ENCODE peak calls at places on chromosomes 7 and 10, in six cellular contexts. Z is fibroblast of lung; W is kidney; O is WTC11; I is psoas muscle; Q is CD4-positive, alpha-beta T cell. E is an unnamed sample.

GRCh38 chr7:5282464-5283316 is at the start of gene SLC29A4:
- DNase-seq in Z (no peak), W (no peak), O (no peak), I (peak; percentile 51), Q (no peak), E (no peak)

GRCh38 chr10:86970152-86970886 is 2.0 kb downstream of the ADIRF start:
- DNase-seq in Z (peak; percentile 51), W (peak; percentile 96), O (peak; percentile 52), I (peak; percentile 85), Q (no peak), E (no peak)

GRCh38 chr7:73738220-73738611 is 386 bp downstream of the ABHD11 start:
- DNase-seq in Z (peak; percentile 38), W (no peak), O (peak; percentile 64), I (peak; percentile 63), Q (peak; percentile 46), E (peak; percentile 41)

GRCh38 chr7:101832681-101833375 is 15.4 kb downstream of the CUX1 start:
- DNase-seq in Z (no peak), W (no peak), O (no peak), I (no peak), Q (no peak), E (no peak)

GRCh38 chr10:65570143-65571010 is 1355.5 kb upstream of the LRRTM3 start:
- DNase-seq in Z (peak; percentile 53), W (peak; percentile 64), O (peak; percentile 71), I (peak; percentile 23), Q (no peak), E (no peak)

GRCh38 chr7:150968698-150969482 is 9.2 kb downstream of the KCNH2 start:
- DNase-seq in Z (no peak), W (no peak), O (no peak), I (no peak), Q (no peak), E (no peak)

GRCh38 chr7:214410-215212 is 22.2 kb downstream of the FAM20C start:
- DNase-seq in Z (peak; percentile 92), W (no peak), O (no peak), I (peak; percentile 56), Q (no peak), E (no peak)

GRCh38 chr10:132697568-132698200 is 88.3 kb downstream of the NKX6-2 start:
- DNase-seq in Z (no peak), W (no peak), O (peak; percentile 3), I (no peak), Q (no peak), E (no peak)

GRCh38 chr7:50147952-50148351 is 54.9 kb upstream of the ZPBP start:
- DNase-seq in Z (no peak), W (no peak), O (no peak), I (no peak), Q (no peak), E (no peak)

GRCh38 chr7:19587291-19587690 is 121.5 kb downstream of the POLR1F start:
- DNase-seq in Z (no peak), W (no peak), O (peak; percentile 29), I (no peak), Q (no peak), E (no peak)

GRCh38 chr7:99653754-99654153 is 26.0 kb downstream of the CYP3A5 start:
- DNase-seq in Z (no peak), W (no peak), O (no peak), I (no peak), Q (no peak), E (no peak)

GRCh38 chr7:23470290-23471089 is at the start of gene IGF2BP3:
- DNase-seq in Z (peak; percentile 95), W (no peak), O (peak; percentile 86), I (no peak), Q (no peak), E (no peak)

GRCh38 chr10:116097239-116097751 is 175.7 kb downstream of the GFRA1 start:
- DNase-seq in Z (no peak), W (no peak), O (no peak), I (no peak), Q (no peak), E (no peak)

GRCh38 chr7:137669706-137670105 is 177.1 kb downstream of the DGKI start:
- DNase-seq in Z (peak; percentile 83), W (no peak), O (no peak), I (no peak), Q (no peak), E (no peak)

GRCh38 chr10:91034494-91035157 is 113.7 kb upstream of the ANKRD1 start:
- DNase-seq in Z (peak; percentile 70), W (peak; percentile 86), O (no peak), I (peak; percentile 72), Q (no peak), E (no peak)

GRCh38 chr7:100897111-100897608 is 1.5 kb upstream of the ACHE start:
- DNase-seq in Z (no peak), W (peak; percentile 87), O (peak; percentile 38), I (peak; percentile 75), Q (peak; percentile 50), E (peak; percentile 56)

GRCh38 chr7:68250143-68250542 is 1253.5 kb downstream of the TYW1 start:
- DNase-seq in Z (no peak), W (no peak), O (no peak), I (no peak), Q (no peak), E (no peak)
- TF ChIP-seq CTCF in Z (no peak), W (no peak), O (no peak), I (no peak), Q (no peak), E (no peak)

GRCh38 chr7:95622001-95622549 is 25.8 kb upstream of the PDK4 start:
- DNase-seq in Z (no peak), W (no peak), O (no peak), I (no peak), Q (no peak), E (no peak)

GRCh38 chr7:95621404-95621803 is 25.1 kb upstream of the PDK4 start:
- DNase-seq in Z (no peak), W (no peak), O (no peak), I (no peak), Q (no peak), E (no peak)

GRCh38 chr7:95622859-95623258 is 26.5 kb upstream of the PDK4 start:
- DNase-seq in Z (no peak), W (no peak), O (no peak), I (no peak), Q (no peak), E (no peak)

GRCh38 chr7:95619517-95619916 is 23.2 kb upstream of the PDK4 start:
- DNase-seq in Z (no peak), W (no peak), O (no peak), I (no peak), Q (no peak), E (no peak)

DNA sequence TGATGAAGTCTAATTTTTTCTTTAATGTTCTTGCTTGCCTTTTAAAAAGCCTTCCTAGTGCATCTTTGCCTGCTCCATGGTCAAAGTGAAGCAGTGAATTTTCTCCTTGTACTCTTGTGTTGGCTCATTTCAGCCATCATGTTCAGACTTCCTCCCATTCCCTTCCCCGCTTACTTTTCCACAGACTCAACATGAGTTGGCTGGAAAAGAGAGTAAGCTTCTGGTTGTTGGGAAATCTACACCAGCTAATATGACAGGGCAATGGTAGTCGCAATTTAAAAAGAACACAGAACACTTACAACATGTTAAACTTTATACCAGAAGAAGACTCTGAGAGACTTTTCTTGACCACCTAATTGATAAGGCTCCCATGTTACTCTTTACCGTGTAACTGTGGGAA is 24.3 kb upstream of the PDK4 start:
- DNase-seq in Z (no peak), W (no peak), O (no peak), I (no peak), Q (no peak), E (no peak)
- TF ChIP-seq CTCF in Z (no peak), W (no peak), O (no peak), I (no peak), Q (no peak), E (no peak)

GRCh38 chr7:108227360-108227749 is 97.2 kb upstream of the LAMB4 start:
- DNase-seq in Z (no peak), W (no peak), O (no peak), I (no peak), Q (no peak), E (no peak)

GRCh38 chr7:108224387-108224786 is 94.2 kb upstream of the LAMB4 start:
- DNase-seq in Z (no peak), W (no peak), O (no peak), I (no peak), Q (no peak), E (no peak)

GRCh38 chr7:108226723-108227359 is 96.7 kb upstream of the LAMB4 start:
- DNase-seq in Z (peak; percentile 43), W (no peak), O (no peak), I (no peak), Q (no peak), E (no peak)

GRCh38 chr7:108222236-108222892 is 92.2 kb upstream of the LAMB4 start:
- DNase-seq in Z (peak; percentile 45), W (no peak), O (peak; percentile 20), I (no peak), Q (no peak), E (no peak)

DNA sequence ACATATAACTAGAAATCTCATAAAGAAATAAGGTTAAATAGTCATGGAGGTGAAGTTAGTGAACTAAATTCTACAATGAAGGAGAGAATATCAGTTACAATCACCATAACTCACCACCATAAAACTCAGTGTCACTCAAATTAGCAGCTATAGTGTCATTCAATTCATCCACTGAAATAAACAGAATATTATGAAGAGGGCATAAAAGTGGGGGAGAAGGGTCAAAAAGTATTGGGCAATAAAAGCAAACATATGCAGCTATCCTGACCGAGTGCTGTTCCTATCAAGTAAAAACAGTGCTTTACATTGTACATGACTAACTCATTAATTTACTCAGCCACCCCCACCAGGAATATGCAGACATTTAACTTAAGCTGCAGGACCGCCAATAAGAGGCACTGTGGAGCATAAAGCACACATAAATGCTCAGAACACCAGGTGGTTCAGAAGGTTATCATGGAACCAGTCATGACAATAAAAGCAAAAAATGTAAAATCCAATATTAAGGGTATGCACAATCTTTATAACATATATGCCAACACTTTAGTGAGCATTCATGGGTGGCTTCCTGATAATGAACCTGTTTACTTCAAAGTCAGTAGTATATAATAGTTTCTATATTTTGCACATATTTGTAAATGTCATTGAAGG is 95.5 kb upstream of the LAMB4 start:
- DNase-seq in Z (no peak), W (no peak), O (no peak), I (no peak), Q (no peak), E (no peak)
- TF ChIP-seq CTCF in Z (no peak), W (no peak), O (no peak), I (no peak), Q (no peak), E (no peak)

GRCh38 chr7:110590415-110590814 is 500.5 kb upstream of the LRRN3 start:
- DNase-seq in Z (no peak), W (no peak), O (peak; percentile 34), I (no peak), Q (no peak), E (no peak)
- TF ChIP-seq CTCF in Z (no peak), W (no peak), O (no peak), I (no peak), Q (no peak), E (no peak)

GRCh38 chr7:12731214-12731656 is 43.8 kb downstream of the ARL4A start:
- DNase-seq in Z (no peak), W (no peak), O (no peak), I (no peak), Q (peak; percentile 5), E (no peak)
- TF ChIP-seq CTCF in Z (peak; percentile 30), W (no peak), O (no peak), I (no peak), Q (no peak), E (no peak)

GRCh38 chr7:35893649-35894048 is 92.8 kb downstream of the SEPTIN7 start:
- DNase-seq in Z (no peak), W (no peak), O (no peak), I (no peak), Q (no peak), E (no peak)
- TF ChIP-seq CTCF in Z (no peak), W (no peak), O (no peak), I (no peak), Q (no peak), E (no peak)

E was measured in natural killer cell.